ENCODE peak calls at places on chromosomes 7 and 10, in six cellular contexts. One of them, this sample, is unnamed.

GRCh38 chr10:60212195-60212594 is 177.5 kb downstream of the ANK3 start:
- DNase-seq in H7: no peak
- DNase-seq in HEK293T: no peak
- DNase-seq in glutamatergic neuron: no peak
- DNase-seq in glomerular endothelial cell: no peak
- DNase-seq in fibroblast of mammary gland: no peak
- DNase-seq in this sample: no peak

GRCh38 chr10:75187961-75188426 is 22.6 kb upstream of the VDAC2 start:
- DNase-seq in H7: peak
- DNase-seq in HEK293T: peak
- DNase-seq in glutamatergic neuron: peak
- DNase-seq in glomerular endothelial cell: peak
- DNase-seq in fibroblast of mammary gland: peak
- DNase-seq in this sample: peak

GRCh38 chr10:102645741-102646609 is 1.7 kb downstream of the TRIM8 start:
- DNase-seq in H7: peak
- DNase-seq in HEK293T: no peak
- DNase-seq in glutamatergic neuron: peak
- DNase-seq in glomerular endothelial cell: no peak
- DNase-seq in fibroblast of mammary gland: peak
- DNase-seq in this sample: peak

GRCh38 chr10:57897611-57898010 is 370.1 kb downstream of the IPMK start:
- DNase-seq in H7: no peak
- DNase-seq in HEK293T: no peak
- DNase-seq in glutamatergic neuron: no peak
- DNase-seq in glomerular endothelial cell: no peak
- DNase-seq in fibroblast of mammary gland: no peak
- DNase-seq in this sample: no peak

GRCh38 chr10:133400624-133401424 is 6.9 kb downstream of the MTG1 start:
- DNase-seq in H7: peak
- DNase-seq in HEK293T: no peak
- DNase-seq in glutamatergic neuron: no peak
- DNase-seq in glomerular endothelial cell: no peak
- DNase-seq in fibroblast of mammary gland: no peak
- DNase-seq in this sample: no peak

GRCh38 chr10:118993214-118993613 is 36.3 kb upstream of the NANOS1 start:
- DNase-seq in H7: no peak
- DNase-seq in HEK293T: no peak
- DNase-seq in glutamatergic neuron: no peak
- DNase-seq in glomerular endothelial cell: no peak
- DNase-seq in fibroblast of mammary gland: no peak
- DNase-seq in this sample: no peak

GRCh38 chr7:130154501-130155317 is 50.5 kb downstream of the TMEM209 start:
- DNase-seq in H7: peak
- DNase-seq in HEK293T: peak
- DNase-seq in glutamatergic neuron: peak
- DNase-seq in glomerular endothelial cell: no peak
- DNase-seq in fibroblast of mammary gland: no peak
- DNase-seq in this sample: no peak

GRCh38 chr7:157457355-157458253 is 120.8 kb downstream of the DNAJB6 start:
- DNase-seq in H7: no peak
- DNase-seq in HEK293T: no peak
- DNase-seq in glutamatergic neuron: no peak
- DNase-seq in glomerular endothelial cell: no peak
- DNase-seq in fibroblast of mammary gland: no peak
- DNase-seq in this sample: peak

GRCh38 chr10:110305767-110306451 is 1.2 kb upstream of the SMNDC1 start:
- DNase-seq in H7: peak
- DNase-seq in HEK293T: peak
- DNase-seq in glutamatergic neuron: no peak
- DNase-seq in glomerular endothelial cell: peak
- DNase-seq in fibroblast of mammary gland: peak
- DNase-seq in this sample: peak

GRCh38 chr10:29735628-29736324 is 101.0 kb upstream of the SVIL start:
- DNase-seq in H7: peak
- DNase-seq in HEK293T: peak
- DNase-seq in glutamatergic neuron: peak
- DNase-seq in glomerular endothelial cell: no peak
- DNase-seq in fibroblast of mammary gland: peak
- DNase-seq in this sample: peak

GRCh38 chr7:22697897-22698645 is 28.9 kb upstream of the IL6 start:
- DNase-seq in H7: no peak
- DNase-seq in HEK293T: no peak
- DNase-seq in glutamatergic neuron: no peak
- DNase-seq in glomerular endothelial cell: no peak
- DNase-seq in fibroblast of mammary gland: no peak
- DNase-seq in this sample: peak

GRCh38 chr10:86958109-86958830 is at the start of gene SNCG:
- DNase-seq in H7: peak
- DNase-seq in HEK293T: peak
- DNase-seq in glutamatergic neuron: peak
- DNase-seq in glomerular endothelial cell: no peak
- DNase-seq in fibroblast of mammary gland: peak
- DNase-seq in this sample: no peak

GRCh38 chr10:99966306-99966705 is 43.4 kb downstream of the DNMBP start:
- DNase-seq in H7: no peak
- DNase-seq in HEK293T: no peak
- DNase-seq in glutamatergic neuron: no peak
- DNase-seq in glomerular endothelial cell: peak
- DNase-seq in fibroblast of mammary gland: peak
- DNase-seq in this sample: peak

GRCh38 chr7:2689951-2690705 is 2.1 kb downstream of the AMZ1 start:
- DNase-seq in H7: no peak
- DNase-seq in HEK293T: no peak
- DNase-seq in glutamatergic neuron: no peak
- DNase-seq in glomerular endothelial cell: no peak
- DNase-seq in fibroblast of mammary gland: peak
- DNase-seq in this sample: no peak